ENCODE peak calls at places on chromosomes 13 and 19, in seven cellular contexts. One of them, this sample, is unnamed.

GRCh38 chr19:35775046-35775297 is 392 bp upstream of the ARHGAP33 start:
- DNase-seq in lower leg skin: no peak
- DNase-seq in Calu3: no peak
- DNase-seq in stimulated activated naive B cell treated with anti-CD40 and anti-IgM and Interleukin-4, amounts not matched to agents 10 μg/mL and 1 μg/mL and 100 μg/mL, for 72 hours: no peak
- DNase-seq in endothelial cell: no peak
- DNase-seq in tibial nerve: no peak
- DNase-seq in Daoy: no peak
- DNase-seq in this sample: no peak

GRCh38 chr13:99275093-99275469 is 16.9 kb upstream of the GPR18 start:
- DNase-seq in lower leg skin: no peak
- DNase-seq in Calu3: no peak
- DNase-seq in stimulated activated naive B cell treated with anti-CD40 and anti-IgM and Interleukin-4, amounts not matched to agents 10 μg/mL and 1 μg/mL and 100 μg/mL, for 72 hours: no peak
- DNase-seq in endothelial cell: no peak
- DNase-seq in tibial nerve: no peak
- DNase-seq in Daoy: peak
- DNase-seq in this sample: no peak

GRCh38 chr13:52615817-52616216 is 26.4 kb upstream of the HNRNPA1L2 start:
- DNase-seq in lower leg skin: no peak
- DNase-seq in Calu3: no peak
- DNase-seq in stimulated activated naive B cell treated with anti-CD40 and anti-IgM and Interleukin-4, amounts not matched to agents 10 μg/mL and 1 μg/mL and 100 μg/mL, for 72 hours: no peak
- DNase-seq in endothelial cell: no peak
- DNase-seq in tibial nerve: no peak
- DNase-seq in Daoy: no peak
- DNase-seq in this sample: no peak

GRCh38 chr19:51093510-51094345 is 11.0 kb upstream of the KLK14 start:
- DNase-seq in lower leg skin: no peak
- DNase-seq in Calu3: peak
- DNase-seq in stimulated activated naive B cell treated with anti-CD40 and anti-IgM and Interleukin-4, amounts not matched to agents 10 μg/mL and 1 μg/mL and 100 μg/mL, for 72 hours: no peak
- DNase-seq in endothelial cell: no peak
- DNase-seq in tibial nerve: no peak
- DNase-seq in Daoy: peak
- DNase-seq in this sample: no peak

GRCh38 chr19:2823646-2824045 is 4.0 kb downstream of the ZNF554 start:
- DNase-seq in lower leg skin: peak
- DNase-seq in Calu3: no peak
- DNase-seq in stimulated activated naive B cell treated with anti-CD40 and anti-IgM and Interleukin-4, amounts not matched to agents 10 μg/mL and 1 μg/mL and 100 μg/mL, for 72 hours: no peak
- DNase-seq in endothelial cell: no peak
- DNase-seq in tibial nerve: no peak
- DNase-seq in Daoy: no peak
- DNase-seq in this sample: no peak

GRCh38 chr13:85261757-85262346 is 537.4 kb downstream of the SLITRK6 start:
- DNase-seq in lower leg skin: no peak
- DNase-seq in Calu3: no peak
- DNase-seq in stimulated activated naive B cell treated with anti-CD40 and anti-IgM and Interleukin-4, amounts not matched to agents 10 μg/mL and 1 μg/mL and 100 μg/mL, for 72 hours: no peak
- DNase-seq in endothelial cell: no peak
- DNase-seq in tibial nerve: no peak
- DNase-seq in Daoy: no peak
- DNase-seq in this sample: no peak

GRCh38 chr13:93559718-93560117 is 333.1 kb downstream of the GPC6 start:
- DNase-seq in lower leg skin: no peak
- DNase-seq in Calu3: peak
- DNase-seq in stimulated activated naive B cell treated with anti-CD40 and anti-IgM and Interleukin-4, amounts not matched to agents 10 μg/mL and 1 μg/mL and 100 μg/mL, for 72 hours: no peak
- DNase-seq in endothelial cell: no peak
- DNase-seq in tibial nerve: no peak
- DNase-seq in Daoy: peak
- DNase-seq in this sample: no peak

GRCh38 chr19:44401108-44401786 is at the start of gene ZNF285:
- DNase-seq in lower leg skin: peak
- DNase-seq in Calu3: peak
- DNase-seq in stimulated activated naive B cell treated with anti-CD40 and anti-IgM and Interleukin-4, amounts not matched to agents 10 μg/mL and 1 μg/mL and 100 μg/mL, for 72 hours: peak
- DNase-seq in endothelial cell: peak
- DNase-seq in tibial nerve: peak
- DNase-seq in Daoy: peak
- DNase-seq in this sample: peak

GRCh38 chr19:14370169-14370998 is 10.9 kb upstream of the ADGRE5 start:
- DNase-seq in lower leg skin: no peak
- DNase-seq in Calu3: no peak
- DNase-seq in stimulated activated naive B cell treated with anti-CD40 and anti-IgM and Interleukin-4, amounts not matched to agents 10 μg/mL and 1 μg/mL and 100 μg/mL, for 72 hours: no peak
- DNase-seq in endothelial cell: no peak
- DNase-seq in tibial nerve: no peak
- DNase-seq in Daoy: no peak
- DNase-seq in this sample: no peak

GRCh38 chr13:21022056-21022693 is 39.2 kb downstream of the LATS2 start:
- DNase-seq in lower leg skin: peak
- DNase-seq in Calu3: no peak
- DNase-seq in stimulated activated naive B cell treated with anti-CD40 and anti-IgM and Interleukin-4, amounts not matched to agents 10 μg/mL and 1 μg/mL and 100 μg/mL, for 72 hours: no peak
- DNase-seq in endothelial cell: no peak
- DNase-seq in tibial nerve: no peak
- DNase-seq in Daoy: no peak
- DNase-seq in this sample: no peak

GRCh38 chr13:43546821-43547220 is 240.0 kb downstream of the ENOX1 start:
- DNase-seq in lower leg skin: no peak
- DNase-seq in Calu3: no peak
- DNase-seq in stimulated activated naive B cell treated with anti-CD40 and anti-IgM and Interleukin-4, amounts not matched to agents 10 μg/mL and 1 μg/mL and 100 μg/mL, for 72 hours: no peak
- DNase-seq in endothelial cell: no peak
- DNase-seq in tibial nerve: no peak
- DNase-seq in Daoy: no peak
- DNase-seq in this sample: no peak

GRCh38 chr19:19533826-19534225 is 4.2 kb upstream of the CILP2 start:
- DNase-seq in lower leg skin: no peak
- DNase-seq in Calu3: no peak
- DNase-seq in stimulated activated naive B cell treated with anti-CD40 and anti-IgM and Interleukin-4, amounts not matched to agents 10 μg/mL and 1 μg/mL and 100 μg/mL, for 72 hours: no peak
- DNase-seq in endothelial cell: no peak
- DNase-seq in tibial nerve: no peak
- DNase-seq in Daoy: no peak
- DNase-seq in this sample: no peak